ENCODE peak calls at places on chromosomes 7 and 10, in nine cellular contexts. A, X, Y, S, L, G, Z, V and Q are unnamed samples.

GRCh38 chr7:2587134-2587533 is 28.4 kb downstream of the IQCE start:
- DNase-seq in A (no peak), X (no peak), Y (no peak), S (no peak), L (no peak), G (no peak), Z (no peak), V (no peak), Q (no peak)

GRCh38 chr7:7321681-7322080 is 139.3 kb downstream of the C1GALT1 start:
- DNase-seq in A (no peak), X (no peak), Y (no peak), S (no peak), L (no peak), G (no peak), Z (peak; percentile 54), V (no peak), Q (peak; percentile 34)

GRCh38 chr7:42753322-42753721 is 158.5 kb downstream of the C7orf25 start:
- DNase-seq in A (no peak), X (no peak), Y (no peak), S (no peak), L (no peak), G (no peak), Z (no peak), V (peak; percentile 3), Q (no peak)

GRCh38 chr10:59887972-59888640 is 18.2 kb downstream of the CCDC6 start:
- DNase-seq in A (no peak), X (no peak), Y (no peak), S (no peak), L (no peak), G (no peak), Z (no peak), V (no peak), Q (no peak)

GRCh38 chr10:12130237-12130872 is 878 bp downstream of the SEC61A2 start:
- DNase-seq in A (no peak), X (peak; percentile 76), Y (peak; percentile 42), S (peak; percentile 36), L (peak; percentile 71), G (peak; percentile 43), Z (peak; percentile 76), V (peak; percentile 8), Q (peak; percentile 62)

GRCh38 chr10:10910634-10911033 is 107.0 kb upstream of the CELF2 start:
- DNase-seq in A (no peak), X (no peak), Y (no peak), S (no peak), L (peak; percentile 3), G (no peak), Z (no peak), V (no peak), Q (no peak)

GRCh38 chr10:127440371-127440770 is 108.7 kb upstream of the NPS start:
- DNase-seq in A (no peak), X (no peak), Y (no peak), S (no peak), L (no peak), G (no peak), Z (no peak), V (no peak), Q (no peak)

GRCh38 chr7:151794508-151795167 is 82.3 kb downstream of the PRKAG2 start:
- DNase-seq in A (no peak), X (no peak), Y (no peak), S (no peak), L (peak; percentile 11), G (no peak), Z (no peak), V (no peak), Q (no peak)

GRCh38 chr10:29412452-29413004 is 123.7 kb downstream of the LYZL1 start:
- DNase-seq in A (no peak), X (no peak), Y (no peak), S (no peak), L (no peak), G (no peak), Z (peak; percentile 36), V (no peak), Q (no peak)

GRCh38 chr10:50417906-50418697 is 166.8 kb upstream of the ASAH2 start:
- DNase-seq in A (peak; percentile 81), X (peak; percentile 93), Y (peak; percentile 74), S (peak; percentile 38), L (peak; percentile 74), G (no peak), Z (peak; percentile 77), V (peak; percentile 52), Q (peak; percentile 67)

GRCh38 chr10:27599546-27599945 is 95.4 kb downstream of the RAB18 start:
- DNase-seq in A (no peak), X (no peak), Y (no peak), S (no peak), L (no peak), G (no peak), Z (no peak), V (no peak), Q (no peak)

GRCh38 chr10:20004087-20004523 is 187.9 kb downstream of the PLXDC2 start:
- DNase-seq in A (peak; percentile 56), X (no peak), Y (no peak), S (no peak), L (no peak), G (no peak), Z (no peak), V (peak; percentile 7), Q (no peak)

GRCh38 chr10:79247373-79248137 is 99.7 kb upstream of the PPIF start:
- DNase-seq in A (no peak), X (no peak), Y (no peak), S (no peak), L (no peak), G (no peak), Z (no peak), V (no peak), Q (no peak)

GRCh38 chr7:26356929-26357792 is 65.5 kb downstream of the SNX10 start:
- DNase-seq in A (no peak), X (no peak), Y (no peak), S (no peak), L (no peak), G (no peak), Z (no peak), V (no peak), Q (no peak)

GRCh38 chr7:129327076-129327475 is 102.2 kb downstream of the AHCYL2 start:
- DNase-seq in A (no peak), X (no peak), Y (no peak), S (no peak), L (no peak), G (no peak), Z (no peak), V (no peak), Q (no peak)

GRCh38 chr7:20786421-20786778 is 286 bp downstream of the SP8 start:
- DNase-seq in A (no peak), X (no peak), Y (no peak), S (no peak), L (no peak), G (no peak), Z (no peak), V (no peak), Q (no peak)

GRCh38 chr7:115634633-115635032 is 395.9 kb downstream of the TFEC start:
- DNase-seq in A (no peak), X (no peak), Y (no peak), S (no peak), L (no peak), G (peak; percentile 87), Z (no peak), V (no peak), Q (no peak)

GRCh38 chr7:40800771-40801170 is 666.0 kb downstream of the SUGCT start:
- DNase-seq in A (no peak), X (no peak), Y (no peak), S (no peak), L (no peak), G (no peak), Z (no peak), V (no peak), Q (no peak)

GRCh38 chr7:72265071-72265470 is 147.1 kb downstream of the CALN1 start:
- DNase-seq in A (no peak), X (no peak), Y (no peak), S (no peak), L (no peak), G (no peak), Z (no peak), V (no peak), Q (no peak)

GRCh38 chr10:45005284-45005683 is 4.6 kb downstream of the ZNF22 start:
- DNase-seq in A (no peak), X (no peak), Y (no peak), S (no peak), L (no peak), G (no peak), Z (no peak), V (no peak), Q (no peak)

GRCh38 chr7:19117081-19117869 is at the start of gene TWIST1:
- DNase-seq in A (peak; percentile 60), X (peak; percentile 93), Y (peak; percentile 98), S (no peak), L (peak; percentile 82), G (no peak), Z (peak; percentile 60), V (no peak), Q (peak; percentile 33)

GRCh38 chr7:158868754-158869410 is 12.5 kb downstream of the DYNC2I1 start:
- DNase-seq in A (no peak), X (no peak), Y (no peak), S (no peak), L (no peak), G (no peak), Z (no peak), V (no peak), Q (no peak)

GRCh38 chr7:157309990-157310668 is 26.7 kb upstream of the DNAJB6 start:
- DNase-seq in A (no peak), X (peak; percentile 90), Y (peak; percentile 88), S (no peak), L (peak; percentile 75), G (no peak), Z (no peak), V (no peak), Q (no peak)

GRCh38 chr10:117578490-117578889 is 35.9 kb downstream of the EMX2 start:
- DNase-seq in A (no peak), X (no peak), Y (no peak), S (no peak), L (no peak), G (no peak), Z (no peak), V (no peak), Q (no peak)